ENCODE peak calls at places on chromosomes 4 and X, in seven cellular contexts. Z is AML-193, D is EH, J is GM06990, V is AG08396, F is NCI-H1092, S is T1000. H is an unnamed sample.

GRCh38 chrX:24676403-24677024 is 17.2 kb upstream of the POLA1 start:
- DNase-seq in S (no peak), J (no peak), F (peak), D (peak), V (peak), Z (no peak), H (peak)

GRCh38 chr4:121266982-121267381 is 102.9 kb upstream of the TNIP3 start:
- DNase-seq in V (no peak), F (no peak), Z (no peak), D (no peak), J (no peak), S (no peak), H (no peak)

GRCh38 chr4:75142377-75142776 is 209.5 kb downstream of the PARM1 start:
- DNase-seq in J (no peak), F (no peak), S (no peak), V (peak), Z (no peak), D (peak), H (no peak)

GRCh38 chr4:179695175-179695574 is 2252.9 kb upstream of the AGA start:
- DNase-seq in S (no peak), D (no peak), J (no peak), F (no peak), V (no peak), Z (no peak), H (no peak)

GRCh38 chrX:108834036-108834435 is 97.7 kb upstream of the IRS4 start:
- DNase-seq in S (no peak), F (peak), Z (no peak), J (no peak), D (no peak), V (no peak), H (no peak)

GRCh38 chr4:161525121-161525520 is 638.7 kb downstream of the FSTL5 start:
- DNase-seq in F (no peak), S (no peak), V (no peak), D (no peak), J (no peak), Z (no peak), H (no peak)

GRCh38 chrX:119155416-119156035 is 27.9 kb upstream of the KIAA1210 start:
- DNase-seq in S (no peak), Z (no peak), D (peak), V (peak), J (no peak), F (no peak), H (no peak)

GRCh38 chr4:1578968-1579833 is 104.9 kb downstream of the FAM53A start:
- DNase-seq in J (peak), V (peak), S (peak), Z (peak), F (no peak), D (peak), H (peak)

GRCh38 chr4:101451086-101451485 is 103.8 kb upstream of the PPP3CA start:
- DNase-seq in V (no peak), J (no peak), F (no peak), S (no peak), Z (no peak), D (no peak), H (no peak)

GRCh38 chr4:2320152-2320551 is 58.2 kb upstream of the MXD4 start:
- DNase-seq in D (no peak), Z (no peak), J (no peak), V (no peak), F (no peak), S (no peak), H (no peak)

GRCh38 chr4:101501421-101501820 is 154.1 kb upstream of the PPP3CA start:
- DNase-seq in V (no peak), J (no peak), S (no peak), F (no peak), Z (no peak), D (no peak), H (no peak)

GRCh38 chrX:2870650-2871049 is 41.9 kb downstream of the GYG2 start:
- DNase-seq in S (no peak), J (no peak), V (no peak), D (no peak), F (no peak), Z (no peak), H (no peak)

GRCh38 chrX:19640693-19641374 is 125.5 kb upstream of the MAP3K15 start:
- DNase-seq in Z (no peak), D (no peak), J (no peak), V (no peak), F (no peak), S (no peak), H (no peak)

GRCh38 chrX:1578511-1579173 is 12.8 kb upstream of the AKAP17A start:
- DNase-seq in D (no peak), Z (no peak), S (no peak), J (no peak), V (no peak), F (no peak), H (peak)

GRCh38 chr4:109389367-109390118 is 44.1 kb upstream of the SEC24B start:
- DNase-seq in V (no peak), D (no peak), J (no peak), S (no peak), Z (no peak), F (no peak), H (peak)

GRCh38 chr4:130712038-130712437 is 1616.1 kb downstream of the C4orf33 start:
- DNase-seq in S (no peak), V (no peak), Z (no peak), J (no peak), F (no peak), D (no peak), H (no peak)

GRCh38 chr4:158496030-158496741 is 25.5 kb upstream of the RXFP1 start:
- DNase-seq in V (peak), J (no peak), S (no peak), F (peak), D (no peak), Z (peak), H (peak)

GRCh38 chr4:6308890-6309643 is 39.4 kb downstream of the WFS1 start:
- DNase-seq in F (peak), S (no peak), V (no peak), D (no peak), Z (no peak), J (no peak), H (no peak)

GRCh38 chr4:41281038-41281634 is 24.4 kb downstream of the UCHL1 start:
- DNase-seq in S (peak), F (peak), J (no peak), D (peak), Z (peak), V (peak), H (peak)